ENCODE peak calls at places on chromosome 5, in nine cellular contexts. G, V, P, R, A, H, Y, Q and Z are unnamed samples.

GRCh38 chr5:432928-433791 is 9.8 kb upstream of the EXOC3 start:
- DNase-seq in G (no peak), V (no peak), P (no peak), R (peak; percentile 34), A (no peak), H (no peak), Y (no peak), Q (no peak), Z (no peak)

GRCh38 chr5:175047048-175047447 is 322.7 kb downstream of the MSX2 start:
- DNase-seq in G (no peak), V (no peak), P (no peak), R (no peak), A (no peak), H (no peak), Y (no peak), Q (no peak), Z (no peak)

GRCh38 chr5:176639981-176640380 is 7.3 kb upstream of the TSPAN17 start:
- DNase-seq in G (no peak), V (no peak), P (no peak), R (peak; percentile 81), A (no peak), H (no peak), Y (no peak), Q (no peak), Z (no peak)

GRCh38 chr5:79947486-79948023 is 43.5 kb downstream of the MTX3 start:
- DNase-seq in G (no peak), V (no peak), P (no peak), R (no peak), A (no peak), H (no peak), Y (no peak), Q (no peak), Z (no peak)

GRCh38 chr5:25707093-25707492 is 1062.3 kb upstream of the CDH10 start:
- DNase-seq in G (no peak), V (no peak), P (no peak), R (no peak), A (no peak), H (no peak), Y (no peak), Q (no peak), Z (no peak)

GRCh38 chr5:127330116-127330515 is 39.5 kb downstream of the MEGF10 start:
- DNase-seq in G (no peak), V (no peak), P (no peak), R (no peak), A (no peak), H (no peak), Y (no peak), Q (no peak), Z (no peak)

GRCh38 chr5:77844408-77845272 is 68.5 kb upstream of the TBCA start:
- DNase-seq in G (no peak), V (no peak), P (no peak), R (no peak), A (no peak), H (no peak), Y (no peak), Q (no peak), Z (no peak)

GRCh38 chr5:167633114-167633513 is 658.3 kb upstream of the WWC1 start:
- DNase-seq in G (no peak), V (no peak), P (no peak), R (no peak), A (no peak), H (no peak), Y (no peak), Q (no peak), Z (no peak)

GRCh38 chr5:150645070-150645700 is 4.7 kb downstream of the SYNPO start:
- DNase-seq in G (peak; percentile 83), V (peak; percentile 51), P (peak; percentile 68), R (peak; percentile 85), A (no peak), H (peak; percentile 71), Y (no peak), Q (no peak), Z (no peak)

GRCh38 chr5:137752873-137753226 is 1.3 kb downstream of the HNRNPA0 start:
- DNase-seq in G (no peak), V (peak; percentile 2), P (peak; percentile 7), R (no peak), A (no peak), H (no peak), Y (no peak), Q (no peak), Z (no peak)

GRCh38 chr5:79042188-79042587 is 27.3 kb downstream of the DMGDH start:
- DNase-seq in G (no peak), V (no peak), P (no peak), R (no peak), A (no peak), H (no peak), Y (no peak), Q (no peak), Z (no peak)

GRCh38 chr5:181261320-181262085 is 560 bp upstream of the TRIM52 start:
- DNase-seq in G (peak; percentile 54), V (peak; percentile 54), P (peak; percentile 56), R (peak; percentile 86), A (peak; percentile 90), H (peak; percentile 51), Y (peak; percentile 78), Q (peak; percentile 84), Z (peak; percentile 64)

DNA sequence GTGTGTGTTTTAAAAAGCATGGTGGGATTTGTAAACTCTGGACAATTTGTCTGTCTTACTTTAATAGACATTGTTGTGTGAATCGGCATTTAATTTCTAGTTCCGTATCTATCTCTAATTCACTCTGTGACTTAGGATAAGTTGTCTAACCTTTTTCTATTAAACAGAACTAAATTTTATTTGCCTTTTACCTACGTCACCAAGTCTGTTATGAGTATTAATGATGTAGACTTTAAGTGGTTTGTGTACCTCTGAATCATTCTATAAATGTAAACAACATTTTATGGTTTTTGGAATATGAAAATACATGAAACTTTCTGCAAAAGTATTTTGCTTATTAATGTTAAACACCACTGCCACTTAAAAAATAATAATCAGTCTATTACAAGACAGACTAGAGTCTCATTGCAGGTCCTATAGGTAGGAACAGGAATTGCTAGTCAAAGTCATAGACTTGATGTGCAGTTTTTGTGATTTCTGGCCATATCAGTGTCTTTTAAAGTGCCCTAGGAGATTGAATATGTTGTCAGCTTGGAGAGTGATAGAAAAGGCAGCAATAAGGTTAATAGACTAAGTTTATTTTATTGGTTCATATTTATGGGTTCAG is 5.6 kb downstream of the RBM27 start:
- DNase-seq in G (no peak), V (peak; percentile 78), P (no peak), R (no peak), A (no peak), H (no peak), Y (no peak), Q (no peak), Z (no peak)
- H3K27ac ChIP-seq in G (no peak overlapping the region), V (peak overlapping the region; percentile 82), P (no peak overlapping the region), R (no peak overlapping the region), A (no peak overlapping the region), H (no peak overlapping the region), Y (no peak overlapping the region), Q (no peak overlapping the region), Z (no peak overlapping the region)

GRCh38 chr5:141973871-141974595 is 5.1 kb downstream of the RNF14 start:
- DNase-seq in G (no peak), V (peak; percentile 52), P (no peak), R (no peak), A (no peak), H (peak; percentile 38), Y (no peak), Q (no peak), Z (no peak)

GRCh38 chr5:141978389-141978788 is 9.5 kb downstream of the RNF14 start:
- DNase-seq in G (no peak), V (no peak), P (no peak), R (no peak), A (no peak), H (no peak), Y (no peak), Q (no peak), Z (no peak)

DNA sequence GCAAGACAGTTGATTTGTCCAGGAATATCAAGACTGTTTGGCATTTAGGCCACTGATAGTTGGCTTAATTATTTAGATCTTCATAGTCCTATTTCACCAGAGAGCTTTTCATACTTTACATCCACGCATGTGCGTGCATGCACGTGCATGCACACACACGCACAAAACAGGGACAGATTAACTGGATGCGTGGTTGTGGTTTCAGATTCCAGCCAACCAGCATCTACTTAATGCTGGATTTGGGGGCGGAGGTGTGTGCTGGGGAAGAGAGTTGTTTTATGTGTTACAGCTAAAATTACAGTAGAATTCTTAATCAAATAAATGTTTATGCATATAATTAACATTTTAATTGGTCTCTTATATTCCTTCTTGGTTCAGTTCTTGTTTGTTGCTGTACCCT is 7.3 kb downstream of the RNF14 start:
- DNase-seq in G (no peak), V (no peak), P (no peak), R (no peak), A (no peak), H (no peak), Y (no peak), Q (no peak), Z (no peak)
- H3K36me3 ChIP-seq in G (peaks cover 90% of the 10 kb centered on the region), V (peaks cover 37% of the 10 kb centered on the region), P (peaks cover 26% of the 10 kb centered on the region), R (peaks cover 80% of the 10 kb centered on the region), A (peaks cover 58% of the 10 kb centered on the region), H (peaks cover 54% of the 10 kb centered on the region), Y (peaks cover 7% of the 10 kb centered on the region), Q (peaks cover 14% of the 10 kb centered on the region), Z (peaks cover 62% of the 10 kb centered on the region)

DNA sequence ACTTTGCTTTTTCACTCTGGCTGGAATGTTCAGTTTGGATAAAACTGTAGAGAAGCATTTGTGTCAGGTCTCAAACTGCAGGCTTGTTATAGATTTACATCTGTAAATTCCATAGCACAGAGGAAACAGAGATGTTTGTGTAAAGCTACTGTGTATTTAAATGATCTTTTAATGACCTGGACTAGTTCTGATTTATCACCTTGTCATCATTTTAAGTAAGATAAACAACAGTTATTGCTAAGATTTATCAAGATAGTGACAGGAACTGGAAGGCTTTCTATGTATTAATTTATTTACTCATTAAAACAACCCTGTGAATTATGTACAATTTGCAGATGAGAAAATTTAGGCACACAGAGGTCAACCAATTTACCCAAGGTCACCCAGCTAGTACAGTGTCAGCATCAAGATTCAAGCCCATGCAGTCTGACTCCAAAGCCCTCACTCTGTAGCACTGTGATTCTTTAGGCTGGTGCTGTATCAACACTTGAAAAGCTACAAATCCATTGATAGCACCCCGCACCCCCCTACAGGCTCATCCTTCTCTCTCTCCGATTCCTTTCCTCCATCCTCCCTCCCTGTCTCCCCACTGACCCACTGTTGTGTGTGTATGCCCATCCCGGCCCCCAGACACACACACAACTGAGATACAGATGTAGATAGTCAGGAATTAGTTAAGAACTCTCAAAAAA is 184.5 kb downstream of the FBN2 start:
- DNase-seq in G (no peak), V (no peak), P (no peak), R (no peak), A (no peak), H (no peak), Y (no peak), Q (no peak), Z (no peak)
- H3K4me3 ChIP-seq in G (no peak overlapping the region), V (no peak overlapping the region), P (no peak overlapping the region), R (no peak overlapping the region), A (no peak overlapping the region), H (no peak overlapping the region), Y (no peak overlapping the region), Q (no peak overlapping the region), Z (no peak overlapping the region)

DNA sequence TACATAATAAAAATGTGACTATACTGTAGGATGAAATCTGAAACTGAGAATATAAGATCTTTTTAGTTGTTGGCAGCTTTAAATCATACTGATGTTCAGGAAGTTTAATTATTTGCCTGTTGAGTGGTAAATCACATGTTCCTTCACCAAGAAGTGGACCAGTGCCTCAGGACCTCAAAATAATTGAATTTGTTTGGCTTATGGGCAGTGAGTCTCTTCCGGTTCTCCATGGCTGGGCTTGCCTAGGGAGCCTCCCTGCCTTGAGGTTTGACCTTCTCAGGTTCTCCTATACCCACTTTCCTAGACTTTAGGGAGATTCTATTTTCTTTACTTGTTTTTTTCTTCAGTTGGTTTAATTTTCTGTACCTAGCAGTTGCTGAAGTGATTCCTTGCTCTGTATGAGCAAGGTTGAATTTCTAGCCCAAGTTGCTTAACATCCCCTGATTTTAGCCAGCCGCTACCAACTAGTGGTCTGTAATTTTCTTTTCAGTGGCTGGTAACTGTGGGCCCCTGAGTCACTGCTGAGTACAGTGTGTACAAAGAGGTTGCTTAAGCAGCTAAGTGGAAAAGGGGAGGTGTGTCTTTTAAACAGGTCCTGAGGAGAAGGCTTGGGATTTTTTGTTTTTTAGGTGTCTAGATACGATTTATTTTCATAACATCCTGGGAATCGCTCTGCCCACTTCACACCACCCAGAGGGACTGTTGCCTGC is 254.9 kb downstream of the NR3C1 start:
- DNase-seq in G (no peak), V (no peak), P (peak; percentile 29), R (peak; percentile 79), A (no peak), H (peak; percentile 43), Y (no peak), Q (no peak), Z (no peak)
- H3K27ac ChIP-seq in G (no peak overlapping the region), V (no peak overlapping the region), P (peak overlapping the region; percentile 32), R (peak overlapping the region; percentile 81), A (no peak overlapping the region), H (no peak overlapping the region), Y (no peak overlapping the region), Q (no peak overlapping the region), Z (no peak overlapping the region)